ENCODE peak calls at places on chromosomes 5 and 9, in seven cellular contexts. E, W, N, V, Q, T and Z are unnamed samples.
A peak's percentile ranks its signal among the peaks of the same experiment; 100 is the strongest.

GRCh38 chr5:73960023-73960422 is 334.0 kb downstream of the ARHGEF28 start:
- DNase-seq in E (no peak), W (no peak), N (no peak), V (no peak), Q (no peak), T (no peak), Z (no peak)

GRCh38 chr5:83474170-83474796 is 2.7 kb downstream of the VCAN start:
- DNase-seq in E (peak; percentile 67), W (no peak), N (peak; percentile 89), V (peak; percentile 73), Q (peak; percentile 30), T (no peak), Z (peak; percentile 88)

GRCh38 chr5:136040746-136041415 is 12.1 kb downstream of the TGFBI start:
- DNase-seq in E (no peak), W (no peak), N (no peak), V (no peak), Q (no peak), T (no peak), Z (no peak)

GRCh38 chr9:87276851-87277251 is 220.8 kb upstream of the DAPK1 start:
- DNase-seq in E (no peak), W (no peak), N (no peak), V (no peak), Q (no peak), T (no peak), Z (no peak)

GRCh38 chr9:87250205-87250604 is 247.5 kb upstream of the DAPK1 start:
- DNase-seq in E (no peak), W (no peak), N (no peak), V (peak; percentile 5), Q (no peak), T (no peak), Z (no peak)

GRCh38 chr9:123695391-123695790 is 234.5 kb downstream of the DENND1A start:
- DNase-seq in E (no peak), W (no peak), N (no peak), V (no peak), Q (no peak), T (no peak), Z (no peak)

GRCh38 chr5:159181152-159181551 is 28.2 kb downstream of the RNF145 start:
- DNase-seq in E (no peak), W (peak; percentile 51), N (no peak), V (no peak), Q (no peak), T (no peak), Z (no peak)

GRCh38 chr5:94707359-94707758 is 88.9 kb downstream of the SLF1 start:
- DNase-seq in E (no peak), W (no peak), N (no peak), V (no peak), Q (no peak), T (no peak), Z (no peak)

GRCh38 chr5:72511371-72512178 is 4.4 kb upstream of the ZNF366 start:
- DNase-seq in E (no peak), W (no peak), N (no peak), V (no peak), Q (no peak), T (no peak), Z (no peak)
- TF ChIP-seq YY1 in E (no peak), W (no peak), N (no peak), V (no peak), Q (no peak), T (no peak), Z (no peak)

DNA sequence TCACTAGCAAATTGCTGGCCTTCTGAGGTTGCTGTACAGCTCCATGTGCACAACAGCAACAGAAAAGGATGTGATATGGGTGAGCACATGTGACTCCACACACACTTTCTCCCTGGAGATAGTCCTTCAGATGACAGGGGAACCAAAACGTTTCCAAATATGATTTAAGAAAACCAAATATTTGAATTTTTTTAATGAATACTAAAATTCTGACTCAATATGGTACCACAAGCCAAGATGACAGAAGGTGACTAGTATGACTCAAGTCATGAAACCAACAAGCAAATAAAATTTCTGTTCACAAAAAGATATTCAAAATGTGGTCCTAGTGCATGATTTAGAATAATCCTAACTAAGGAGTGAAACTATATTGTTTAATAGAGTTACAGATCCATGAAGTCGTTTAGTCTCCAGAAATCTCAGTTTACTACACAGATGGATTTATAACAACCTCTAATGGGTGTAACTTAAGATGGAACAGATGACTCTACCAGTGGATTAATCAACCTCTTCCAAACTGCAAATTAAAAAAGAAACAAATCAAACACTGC is 144.8 kb upstream of the PIK3R1 start:
- DNase-seq in E (no peak), W (peak; percentile 84), N (no peak), V (no peak), Q (no peak), T (no peak), Z (no peak)
- TF ChIP-seq YY1 in E (no peak), W (peak; percentile 41), N (no peak), V (no peak), Q (no peak), T (no peak), Z (no peak)

GRCh38 chr5:141343242-141343952 is at the start of gene PCDHGA3:
- DNase-seq in E (no peak), W (no peak), N (no peak), V (peak; percentile 51), Q (no peak), T (no peak), Z (no peak)
- TF ChIP-seq YY1 in E (no peak), W (peak; percentile 48), N (peak; percentile 83), V (no peak), Q (no peak), T (no peak), Z (no peak)

DNA sequence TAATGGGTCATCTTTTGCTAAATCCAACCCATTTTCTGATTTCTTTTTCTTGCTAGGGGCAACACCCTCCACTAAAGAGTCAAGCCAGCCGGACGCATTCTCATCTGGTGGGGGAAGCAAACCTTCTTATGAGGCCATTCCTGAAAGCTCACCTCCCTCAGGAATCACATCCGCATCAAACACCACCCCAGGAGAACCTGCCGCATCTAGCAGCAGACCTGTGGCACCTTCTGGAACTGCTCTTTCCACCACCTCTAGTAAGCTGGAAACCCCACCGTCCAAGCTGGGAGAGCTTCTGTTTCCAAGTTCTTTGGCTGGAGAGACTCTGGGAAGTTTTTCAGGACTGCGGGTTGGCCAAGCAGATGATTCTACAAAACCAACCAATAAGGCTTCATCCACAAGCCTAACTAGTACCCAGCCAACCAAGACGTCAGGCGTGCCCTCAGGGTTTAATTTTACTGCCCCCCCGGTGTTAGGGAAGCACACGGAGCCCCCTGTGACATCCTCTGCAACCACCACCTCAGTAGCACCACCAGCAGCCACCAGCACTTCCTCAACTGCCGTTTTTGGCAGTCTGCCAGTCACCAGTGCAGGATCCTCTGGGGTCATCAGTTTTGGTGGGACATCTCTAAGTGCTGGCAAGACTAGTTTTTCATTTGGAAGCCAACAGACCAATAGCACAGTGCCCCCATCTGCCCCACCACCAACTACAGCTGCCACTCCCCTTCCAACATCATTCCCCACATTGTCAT is 72.0 kb downstream of the NUP214 start:
- DNase-seq in E (no peak), W (no peak), N (no peak), V (no peak), Q (no peak), T (no peak), Z (no peak)
- TF ChIP-seq YY1 in E (no peak), W (no peak), N (no peak), V (no peak), Q (no peak), T (no peak), Z (no peak)

DNA sequence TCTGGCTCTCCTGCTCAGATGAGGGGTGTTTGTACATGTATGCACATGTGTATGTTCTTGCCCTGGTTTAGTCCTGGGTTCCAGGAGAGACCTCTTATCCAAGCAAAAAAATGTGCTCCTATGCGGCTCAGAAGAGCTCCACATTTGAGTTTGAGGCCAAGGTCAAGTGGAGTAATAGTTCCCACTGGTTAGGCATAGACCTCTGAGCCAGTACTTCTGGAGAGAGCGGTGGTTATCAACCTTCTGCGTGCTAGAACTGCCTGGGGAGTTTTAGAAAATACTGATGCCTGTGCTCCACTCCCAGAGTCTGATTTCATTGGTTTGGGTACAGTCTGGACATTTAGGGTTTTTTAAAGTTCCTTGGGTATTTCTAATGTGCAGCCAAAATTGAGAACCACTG is 51.5 kb downstream of the LIX1 start:
- DNase-seq in E (no peak), W (no peak), N (no peak), V (no peak), Q (no peak), T (no peak), Z (no peak)
- TF ChIP-seq YY1 in E (no peak), W (no peak), N (no peak), V (no peak), Q (no peak), T (no peak), Z (no peak)

GRCh38 chr9:111712369-111712768 is 51.0 kb downstream of the GNG10 start:
- DNase-seq in E (no peak), W (no peak), N (no peak), V (no peak), Q (no peak), T (peak; percentile 33), Z (no peak)
- TF ChIP-seq YY1 in E (no peak), W (no peak), N (no peak), V (no peak), Q (no peak), T (no peak), Z (no peak)

GRCh38 chr9:77175152-77175551 is 2.2 kb upstream of the VPS13A start:
- DNase-seq in E (no peak), W (no peak), N (no peak), V (no peak), Q (no peak), T (no peak), Z (no peak)

GRCh38 chr9:77166193-77166592 is 11.1 kb upstream of the VPS13A start:
- DNase-seq in E (no peak), W (no peak), N (no peak), V (no peak), Q (no peak), T (no peak), Z (no peak)

GRCh38 chr9:77176686-77177142 is 620 bp upstream of the VPS13A start:
- DNase-seq in E (no peak), W (no peak), N (no peak), V (no peak), Q (no peak), T (no peak), Z (no peak)

GRCh38 chr9:77176106-77176505 is 1.2 kb upstream of the VPS13A start:
- DNase-seq in E (no peak), W (no peak), N (no peak), V (no peak), Q (no peak), T (no peak), Z (no peak)

DNA sequence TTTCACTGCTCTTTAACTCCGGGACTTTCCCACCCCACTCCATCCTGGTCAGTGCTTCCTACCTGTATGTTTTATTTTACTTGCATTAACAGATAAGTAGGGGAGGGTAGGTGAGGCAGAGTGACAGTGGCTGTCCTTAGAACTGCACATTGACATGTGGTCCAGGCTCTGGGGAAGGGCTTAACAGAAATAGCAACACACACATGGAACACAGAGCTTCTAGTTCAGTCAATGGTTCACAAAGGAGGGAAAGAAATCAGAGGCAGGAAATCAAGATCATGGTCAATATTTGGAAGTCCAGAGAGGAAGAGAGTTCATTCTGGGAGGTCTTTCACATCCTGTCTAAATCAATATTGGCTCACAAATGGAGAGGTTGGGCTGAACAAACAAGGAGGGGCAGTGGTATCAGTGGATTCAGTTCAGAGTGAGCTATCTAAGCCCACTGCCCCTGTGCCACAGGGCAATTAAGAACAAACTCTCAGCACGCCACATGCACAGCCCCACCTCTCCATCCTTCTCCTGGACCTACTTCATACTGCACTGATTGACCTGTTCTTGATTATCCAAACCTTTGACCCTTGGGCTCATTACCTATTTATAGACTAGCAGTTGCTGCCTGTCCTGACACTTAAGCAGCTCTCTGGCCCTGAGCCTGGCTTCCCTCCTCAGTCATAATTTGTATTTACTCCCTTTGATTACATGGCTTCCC is 6.2 kb upstream of the VPS13A start:
- DNase-seq in E (no peak), W (no peak), N (no peak), V (no peak), Q (peak; percentile 99), T (no peak), Z (no peak)
- TF ChIP-seq YY1 in E (no peak), W (no peak), N (no peak), V (no peak), Q (no peak), T (no peak), Z (no peak)